ENCODE peak calls at places on chromosomes 3 and 15, in four cellular contexts. P is stomach, V is A549, N is transverse colon. H is an unnamed sample.

GRCh38 chr15:40282870-40283614 is at the start of gene ANKRD63:
- DNase-seq in P (no peak), V (no peak), N (peak), H (peak)

GRCh38 chr3:127698264-127699097 is 25.7 kb downstream of the ABTB1 start:
- DNase-seq in P (no peak), N (no peak), V (no peak), H (peak)

GRCh38 chr3:99669879-99670555 is 31.6 kb downstream of the COL8A1 start:
- DNase-seq in N (no peak), V (no peak), P (no peak), H (no peak)

GRCh38 chr15:72315706-72316370 is 4.1 kb downstream of the CELF6 start:
- DNase-seq in V (no peak), P (no peak), N (no peak), H (no peak)

GRCh38 chr3:46750555-46751038 is 32.9 kb upstream of the PRSS50 start:
- DNase-seq in P (no peak), V (no peak), N (no peak), H (no peak)

GRCh38 chr3:194740859-194741486 is 55.3 kb downstream of the FAM43A start:
- DNase-seq in V (peak), P (no peak), N (no peak), H (no peak)

GRCh38 chr15:64950888-64951287 is 38.8 kb downstream of the SPG21 start:
- DNase-seq in P (no peak), N (no peak), V (peak), H (no peak)

GRCh38 chr15:89326316-89326715 is 8.3 kb downstream of the POLG start:
- DNase-seq in N (no peak), P (no peak), V (no peak), H (no peak)

GRCh38 chr15:54789377-54789776 is 407.4 kb downstream of the RSL24D1 start:
- DNase-seq in N (no peak), P (no peak), V (no peak), H (no peak)

GRCh38 chr3:127791221-127791913 is 30.9 kb downstream of the MGLL start:
- DNase-seq in N (peak), V (peak), P (peak), H (peak)

GRCh38 chr3:143321058-143321769 is 201.6 kb downstream of the CHST2 start:
- DNase-seq in V (no peak), P (no peak), N (no peak), H (no peak)

GRCh38 chr3:6989608-6990291 is 128.8 kb downstream of the GRM7 start:
- DNase-seq in N (no peak), P (no peak), V (no peak), H (no peak)

GRCh38 chr15:96276438-96277210 is 53.9 kb upstream of the NR2F2 start:
- DNase-seq in P (no peak), N (no peak), V (no peak), H (no peak)

GRCh38 chr15:72227192-72227586 is 3.8 kb downstream of the PKM start:
- DNase-seq in P (no peak), N (no peak), V (peak), H (no peak)

GRCh38 chr3:47007482-47008257 is 28.2 kb downstream of the NBEAL2 start:
- DNase-seq in P (no peak), N (no peak), V (no peak), H (peak)

GRCh38 chr3:102089904-102090492 is 240.7 kb downstream of the NFKBIZ start:
- DNase-seq in P (no peak), N (peak), V (peak), H (no peak)

GRCh38 chr3:177622520-177622919 is 425.2 kb upstream of the TBL1XR1 start:
- DNase-seq in V (peak), P (no peak), N (no peak), H (no peak)

GRCh38 chr3:16239776-16240175 is 25.0 kb downstream of the DPH3 start:
- DNase-seq in P (no peak), N (no peak), V (no peak), H (no peak)

GRCh38 chr3:20066848-20067617 is 26.8 kb downstream of the KAT2B start:
- DNase-seq in N (no peak), V (no peak), P (no peak), H (no peak)

GRCh38 chr3:126399756-126400155 is 5.0 kb downstream of the CFAP100 start:
- DNase-seq in V (no peak), P (no peak), N (no peak), H (no peak)

GRCh38 chr3:64084640-64085039 is 61.3 kb upstream of the PSMD6 start:
- DNase-seq in P (no peak), V (peak), N (no peak), H (no peak)

GRCh38 chr3:185552358-185552877 is at the start of gene LIPH:
- DNase-seq in V (peak), N (peak), P (peak), H (no peak)

GRCh38 chr15:90225047-90225446 is 8.7 kb downstream of the CIB1 start:
- DNase-seq in N (no peak), V (no peak), P (no peak), H (no peak)

GRCh38 chr3:123751478-123751877 is 132.7 kb downstream of the MYLK start:
- DNase-seq in P (no peak), V (no peak), N (no peak), H (no peak)

DNA sequence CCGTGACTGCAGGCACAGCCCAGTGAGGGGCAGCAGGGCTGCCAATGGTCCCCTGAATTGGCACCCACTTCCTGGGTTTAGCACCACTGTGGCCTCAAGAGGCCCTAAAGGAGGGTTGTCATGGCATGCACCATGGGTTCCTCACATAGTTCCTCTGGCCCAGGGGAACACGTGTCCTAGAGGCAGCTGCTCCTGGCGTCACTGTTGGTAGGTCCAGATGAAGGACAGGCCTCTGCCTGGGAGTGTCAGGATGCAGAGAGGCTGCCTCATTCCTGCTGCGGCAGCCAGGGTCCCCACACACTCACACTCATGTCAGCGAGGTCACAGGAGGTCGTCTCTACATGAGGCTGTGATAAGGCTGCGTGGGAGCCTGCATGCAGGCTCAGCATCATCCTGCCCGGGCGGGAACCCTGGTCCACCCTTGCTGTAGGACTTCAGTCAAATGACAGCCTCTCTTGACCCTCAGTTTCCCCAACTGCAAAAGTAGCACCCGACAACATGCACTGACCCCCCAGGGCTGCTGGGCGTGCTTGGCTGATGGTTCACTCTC is 26.1 kb upstream of the SFMBT1 start:
- DNase-seq in V (no peak), N (no peak), P (no peak), H (peak)
- H3K27ac ChIP-seq in V (no peak), N (no peak), P (no peak), H (no peak)

GRCh38 chr15:45399381-45400212 is 21.3 kb upstream of the GATM start:
- DNase-seq in V (peak), N (no peak), P (no peak), H (no peak)

GRCh38 chr15:45397116-45397665 is 18.8 kb upstream of the GATM start:
- DNase-seq in P (no peak), V (no peak), N (no peak), H (no peak)

GRCh38 chr15:45401665-45402161 is 23.4 kb upstream of the GATM start:
- DNase-seq in N (peak), V (no peak), P (no peak), H (no peak)

GRCh38 chr15:45402955-45403892 is 24.9 kb upstream of the GATM start:
- DNase-seq in N (peak), P (peak), V (peak), H (peak)

GRCh38 chr15:45402162-45402954 is 24.0 kb upstream of the GATM start:
- DNase-seq in N (peak), V (peak), P (peak), H (peak)
- TF ChIP-seq POLR2A in N (peak), V (peak), P (no peak), H (no peak)

GRCh38 chr15:32704343-32705076 is 13.3 kb upstream of the GREM1 start:
- DNase-seq in N (no peak), P (no peak), V (no peak), H (no peak)
- H3K27ac ChIP-seq in N (peak), P (no peak), V (no peak), H (no peak)

DNA sequence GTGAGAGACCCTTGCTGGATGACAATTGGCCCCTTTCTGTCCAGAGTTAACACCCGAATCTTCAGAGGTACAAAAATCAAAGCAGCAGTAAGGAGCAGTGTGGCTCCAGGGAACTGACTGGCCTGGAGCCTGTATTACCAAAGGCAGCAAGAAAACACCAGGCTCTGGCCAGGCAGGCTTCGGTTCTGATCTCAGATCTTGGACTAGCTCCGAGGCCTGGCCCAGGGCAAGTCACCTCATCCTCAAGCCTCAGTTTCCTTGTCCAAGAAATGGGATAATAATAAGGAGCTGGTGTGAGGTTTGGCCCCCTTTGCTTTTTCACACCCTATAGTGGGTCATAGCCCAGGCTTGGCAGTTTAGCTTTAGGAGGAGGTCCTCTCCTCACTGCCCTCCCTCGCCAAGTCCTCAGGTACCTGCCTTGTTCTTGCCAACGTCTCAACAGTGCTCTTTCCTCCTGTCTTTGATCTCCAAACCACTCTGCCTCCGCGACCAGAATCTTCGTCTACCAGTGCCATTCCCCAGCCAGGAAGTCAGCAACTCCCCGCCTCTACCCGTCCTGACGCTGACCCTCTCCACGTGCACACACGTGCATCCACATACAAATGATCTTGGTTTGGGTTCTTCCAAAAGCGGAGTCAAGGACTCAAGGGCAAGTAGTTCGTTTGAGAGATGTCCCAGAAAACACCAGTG is 82.6 kb upstream of the TLE3 start:
- DNase-seq in N (no peak), P (no peak), V (no peak), H (peak)
- TF ChIP-seq POLR2A in N (no peak), P (no peak), V (no peak), H (no peak)

DNA sequence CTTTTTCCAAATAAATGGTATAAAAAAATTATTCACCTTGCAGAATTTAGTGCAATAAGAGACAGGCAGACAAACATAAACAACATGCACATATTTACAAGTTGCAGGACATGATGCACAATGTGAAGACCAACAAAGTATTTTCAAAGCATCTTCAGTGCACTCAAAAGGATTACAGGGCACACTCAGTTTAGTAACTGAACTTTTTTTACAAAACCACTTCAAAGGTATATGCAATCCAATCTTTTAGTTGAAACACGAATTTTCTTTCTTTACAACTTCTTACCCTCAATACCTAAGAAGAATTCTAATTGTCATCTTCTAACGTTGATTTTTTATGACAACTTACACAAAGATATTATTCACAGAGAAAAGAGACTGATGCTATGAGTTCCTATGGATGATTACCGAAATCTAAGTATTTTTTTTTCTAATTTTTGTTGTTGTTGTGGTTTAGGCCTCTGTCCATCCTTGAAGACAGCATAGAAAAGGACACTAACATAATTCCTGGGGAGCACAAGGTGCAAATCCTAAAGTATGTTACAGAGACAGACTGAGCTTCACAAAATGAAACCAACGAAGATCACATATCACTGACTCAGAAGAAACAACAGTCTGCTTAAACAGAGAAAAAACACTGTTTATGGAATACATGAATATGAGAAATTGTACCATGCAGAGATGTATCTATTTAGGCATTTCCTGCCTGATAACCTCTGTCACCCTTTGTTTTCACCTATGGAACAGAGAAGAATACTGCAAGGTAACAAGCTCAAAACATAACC is 50.3 kb downstream of the ZMAT3 start:
- DNase-seq in V (no peak), N (no peak), P (no peak), H (no peak)
- H3K27ac ChIP-seq in V (no peak), N (no peak), P (no peak), H (no peak)

GRCh38 chr3:182366746-182367145 is 426.6 kb upstream of the ATP11B start:
- DNase-seq in P (no peak), V (no peak), N (no peak), H (no peak)

GRCh38 chr3:182364323-182364722 is 429.0 kb upstream of the ATP11B start:
- DNase-seq in V (no peak), P (no peak), N (no peak), H (no peak)

GRCh38 chr3:182369861-182370260 is 423.4 kb upstream of the ATP11B start:
- DNase-seq in V (no peak), N (no peak), P (no peak), H (no peak)

GRCh38 chr3:182370949-182371348 is 422.4 kb upstream of the ATP11B start:
- DNase-seq in N (no peak), V (no peak), P (no peak), H (no peak)

DNA sequence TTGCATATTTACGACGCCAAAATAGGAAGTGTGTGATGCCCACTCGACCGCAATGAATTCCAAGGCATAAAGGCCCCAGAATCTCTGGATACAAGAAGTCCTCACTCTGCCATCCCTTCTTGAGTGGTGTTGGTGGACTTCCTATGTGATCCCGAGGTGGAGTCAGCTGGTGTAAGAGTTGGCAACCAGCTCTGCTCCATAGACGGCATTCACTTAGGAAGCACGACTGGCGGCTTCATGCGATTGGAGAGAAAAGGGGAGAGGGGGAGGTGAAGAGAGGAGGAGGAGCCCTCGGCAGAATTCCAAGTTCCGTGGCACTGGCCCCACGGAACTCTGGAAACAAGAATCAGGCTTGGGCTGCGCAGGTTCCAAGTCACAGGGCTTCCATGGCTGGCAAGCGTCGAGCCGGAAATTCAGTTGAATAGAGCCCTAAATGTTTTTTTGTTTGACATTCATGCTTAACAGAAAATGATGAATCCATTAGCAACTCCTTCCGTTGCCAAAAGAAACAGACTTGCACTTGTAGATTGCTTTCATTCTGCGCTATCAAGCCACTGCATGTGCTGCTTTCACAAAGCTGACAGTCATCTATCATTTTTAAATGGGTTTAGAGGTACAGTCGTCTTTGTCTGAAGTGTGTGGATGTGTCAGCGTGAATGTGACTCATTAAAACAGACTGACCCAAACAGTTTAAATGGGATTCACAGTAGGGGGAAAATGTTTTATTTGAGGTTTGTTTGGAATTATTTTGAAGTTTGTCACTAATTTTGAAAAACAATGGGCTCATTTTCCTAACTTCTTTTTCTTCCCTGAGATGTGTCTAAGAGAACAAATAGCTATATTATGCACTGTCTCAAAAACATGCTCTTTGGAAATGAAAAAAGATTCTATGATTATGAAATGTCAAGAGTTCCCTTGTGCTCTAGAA is 428.3 kb upstream of the ATP11B start:
- DNase-seq in V (no peak), N (peak), P (peak), H (no peak)
- TF ChIP-seq POLR2A in V (no peak), N (no peak), P (no peak), H (no peak)

H was measured in spleen.